ENCODE peak calls at places on chromosome 1, in four cellular contexts. V, Y, P and L are unnamed samples. For H3K4me1, the result is how much of the 10 kb centered on the place peaks cover.

GRCh38 chr1:163068716-163069115 is 445 bp upstream of the RGS4 start:
- DNase-seq in V (peak), Y (no peak), P (no peak), L (no peak)

GRCh38 chr1:41902125-41902524 is 16.6 kb downstream of the HIVEP3 start:
- DNase-seq in V (no peak), Y (no peak), P (no peak), L (no peak)

GRCh38 chr1:1598720-1599029 is 1.3 kb downstream of the FNDC10 start:
- DNase-seq in V (no peak), Y (no peak), P (no peak), L (no peak)

GRCh38 chr1:224457782-224458144 is 23.2 kb upstream of the WDR26 start:
- DNase-seq in V (no peak), Y (no peak), P (no peak), L (no peak)

GRCh38 chr1:58818075-58818474 is 34.2 kb upstream of the JUN start:
- DNase-seq in V (no peak), Y (no peak), P (no peak), L (no peak)

GRCh38 chr1:94096797-94097549 is 24.0 kb downstream of the ABCA4 start:
- DNase-seq in V (no peak), Y (no peak), P (peak), L (peak)

GRCh38 chr1:22753396-22754083 is 42.9 kb downstream of the EPHB2 start:
- DNase-seq in V (no peak), Y (no peak), P (peak), L (peak)

GRCh38 chr1:202291961-202292712 is 49.6 kb downstream of the UBE2T start:
- DNase-seq in V (peak), Y (no peak), P (no peak), L (no peak)

GRCh38 chr1:169509354-169509753 is 23.6 kb upstream of the SLC19A2 start:
- DNase-seq in V (no peak), Y (no peak), P (no peak), L (no peak)

GRCh38 chr1:35640380-35641232 is 720 bp downstream of the PSMB2 start:
- DNase-seq in V (no peak), Y (no peak), P (no peak), L (no peak)

GRCh38 chr1:5968161-5968736 is 24.0 kb downstream of the NPHP4 start:
- DNase-seq in V (no peak), Y (no peak), P (no peak), L (peak)

GRCh38 chr1:185716095-185716494 is 18.1 kb upstream of the HMCN1 start:
- DNase-seq in V (no peak), Y (no peak), P (no peak), L (no peak)

GRCh38 chr1:86696522-86696921 is 7.9 kb upstream of the SH3GLB1 start:
- DNase-seq in V (no peak), Y (no peak), P (no peak), L (no peak)

GRCh38 chr1:224929335-224930237 is at the start of gene DNAH14:
- DNase-seq in V (peak), Y (no peak), P (peak), L (peak)

GRCh38 chr1:93438716-93439115 is 9.2 kb upstream of the FNBP1L start:
- DNase-seq in V (no peak), Y (no peak), P (no peak), L (no peak)

GRCh38 chr1:211613108-211613947 is 34.4 kb upstream of the SLC30A1 start:
- DNase-seq in V (peak), Y (peak), P (peak), L (no peak)

GRCh38 chr1:42830631-42831030 is 13.4 kb upstream of the SVBP start:
- DNase-seq in V (no peak), Y (no peak), P (no peak), L (no peak)

GRCh38 chr1:64733576-64734288 is 11.1 kb upstream of the RAVER2 start:
- DNase-seq in V (no peak), Y (no peak), P (no peak), L (no peak)

GRCh38 chr1:9730096-9730901 is 78.8 kb downstream of the PIK3CD start:
- DNase-seq in V (peak), Y (no peak), P (peak), L (no peak)

GRCh38 chr1:111417755-111418154 is 9.8 kb downstream of the OVGP1 start:
- DNase-seq in V (no peak), Y (no peak), P (no peak), L (no peak)

GRCh38 chr1:29259802-29260441 is 23.6 kb downstream of the PTPRU start:
- DNase-seq in V (peak), Y (no peak), P (no peak), L (peak)

GRCh38 chr1:99727575-99728190 is 38.8 kb downstream of the FRRS1 start:
- DNase-seq in V (no peak), Y (no peak), P (no peak), L (no peak)

GRCh38 chr1:47551971-47552528 is 114.2 kb downstream of the FOXD2 start:
- DNase-seq in V (no peak), Y (no peak), P (no peak), L (no peak)

GRCh38 chr1:229221106-229222019 is 49.5 kb upstream of the RAB4A start:
- DNase-seq in V (no peak), Y (no peak), P (no peak), L (no peak)

GRCh38 chr1:226736001-226736907 is 2.8 kb downstream of the ITPKB start:
- DNase-seq in V (peak), Y (no peak), P (no peak), L (peak)

GRCh38 chr1:8431779-8432178 is 113.9 kb downstream of the SLC45A1 start:
- DNase-seq in V (no peak), Y (no peak), P (no peak), L (no peak)

GRCh38 chr1:53553734-53554509 is 94.7 kb downstream of the DMRTB1 start:
- DNase-seq in V (no peak), Y (no peak), P (peak), L (no peak)

GRCh38 chr1:229088711-229089110 is 182.2 kb upstream of the RAB4A start:
- DNase-seq in V (no peak), Y (no peak), P (no peak), L (no peak)

GRCh38 chr1:206716519-206717236 is 32.0 kb downstream of the MAPKAPK2 start:
- DNase-seq in V (no peak), Y (no peak), P (no peak), L (no peak)

GRCh38 chr1:107622975-107623374 is 342.0 kb downstream of the VAV3 start:
- DNase-seq in V (no peak), Y (no peak), P (no peak), L (no peak)

GRCh38 chr1:154148787-154149186 is 6.1 kb downstream of the NUP210L start:
- DNase-seq in V (no peak), Y (no peak), P (no peak), L (no peak)

GRCh38 chr1:198672124-198672523 is 33.3 kb downstream of the PTPRC start:
- DNase-seq in V (no peak), Y (no peak), P (no peak), L (no peak)

GRCh38 chr1:143497374-143497747 is 474.4 kb downstream of the FAM72C start:
- DNase-seq in V (no peak), Y (no peak), P (no peak), L (no peak)

GRCh38 chr1:181345146-181345545 is 138.2 kb upstream of the CACNA1E start:
- DNase-seq in V (no peak), Y (no peak), P (no peak), L (no peak)

GRCh38 chr1:15062479-15063099 is 91.0 kb upstream of the TMEM51 start:
- DNase-seq in V (no peak), Y (no peak), P (no peak), L (no peak)

GRCh38 chr1:22295856-22296255 is 153.0 kb upstream of the WNT4 start:
- DNase-seq in V (no peak), Y (no peak), P (no peak), L (no peak)

DNA sequence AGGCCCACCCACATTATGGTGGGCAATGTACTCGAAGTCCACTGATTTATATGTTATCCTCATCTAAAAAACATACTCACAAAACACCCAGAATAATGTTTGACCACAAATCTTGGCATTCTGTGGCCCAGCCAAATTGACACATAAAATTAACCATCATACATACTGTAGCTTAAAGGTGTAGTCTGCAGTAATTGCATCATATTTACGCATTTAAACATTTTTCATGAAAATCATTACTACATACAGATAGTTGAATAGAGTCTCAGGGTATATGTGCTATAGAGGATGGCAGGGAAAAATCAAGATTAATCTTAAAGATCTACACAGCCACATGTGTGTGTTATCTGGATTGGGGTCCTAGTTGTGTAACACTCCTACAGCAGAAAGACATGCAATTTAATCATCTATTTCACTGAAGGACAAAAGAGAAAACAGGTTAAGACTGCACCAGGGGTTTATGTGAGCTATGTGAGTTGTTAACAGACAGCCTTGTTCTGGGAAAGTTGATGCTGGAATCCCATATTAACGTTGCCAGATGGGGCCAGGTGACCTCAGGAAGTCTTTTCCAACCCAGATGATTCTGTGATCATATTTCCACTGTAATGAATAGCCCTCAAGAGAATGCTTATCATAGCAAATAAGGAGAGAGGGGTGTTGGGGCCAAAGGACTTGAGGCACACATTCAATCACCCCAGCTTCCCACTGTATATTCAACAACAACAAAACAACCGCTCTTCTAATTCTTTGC is 14.3 kb downstream of the ZNF697 start:
- DNase-seq in V (no peak), Y (no peak), P (no peak), L (no peak)
- H3K4me1 ChIP-seq in V (half or more), Y (under half), P (under half), L (under half)

GRCh38 chr1:101993703-101994102 is 3.0 kb downstream of the OLFM3 start:
- DNase-seq in V (no peak), Y (no peak), P (no peak), L (no peak)

GRCh38 chr1:101992816-101993575 is 3.7 kb downstream of the OLFM3 start:
- DNase-seq in V (no peak), Y (no peak), P (no peak), L (no peak)

GRCh38 chr1:101995984-101996731 is 568 bp downstream of the OLFM3 start:
- DNase-seq in V (no peak), Y (no peak), P (no peak), L (no peak)

GRCh38 chr1:102002057-102002456 is 5.3 kb upstream of the OLFM3 start:
- DNase-seq in V (no peak), Y (no peak), P (no peak), L (no peak)

DNA sequence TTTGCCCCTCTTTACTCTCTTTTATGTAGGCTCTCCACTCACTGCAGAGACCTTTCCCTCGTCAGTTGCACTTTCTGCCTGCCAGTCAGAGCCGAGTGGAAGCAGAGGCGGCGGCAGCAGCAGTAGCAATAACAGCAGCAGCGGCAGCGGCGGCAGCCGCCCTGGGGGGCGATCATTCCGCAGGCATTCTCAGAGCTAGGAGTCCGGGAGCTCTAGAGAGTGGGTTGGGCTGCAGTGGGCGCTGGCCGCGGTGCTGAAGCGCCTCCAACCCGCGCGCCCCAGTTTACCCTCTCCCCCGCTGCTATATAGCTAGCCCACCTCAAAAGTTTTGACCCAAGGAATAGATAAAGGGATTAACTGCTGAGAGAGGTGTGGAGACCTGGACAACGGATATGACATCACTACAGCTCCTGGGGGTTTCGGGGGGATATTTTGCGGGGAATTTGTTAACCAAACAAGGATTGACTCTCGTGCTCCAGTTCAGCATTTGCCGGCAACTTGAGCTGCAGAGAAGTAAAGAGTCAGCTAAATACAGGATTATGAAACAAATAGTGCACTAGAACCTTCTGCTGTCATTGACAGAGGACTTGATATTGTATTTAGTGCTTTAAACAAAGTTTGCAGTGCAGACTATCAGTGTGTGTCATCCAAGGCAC is at the start of gene OLFM3:
- DNase-seq in V (no peak), Y (no peak), P (no peak), L (no peak)
- H3K4me3 ChIP-seq in V (no peak), Y (no peak), P (no peak), L (no peak)

DNA sequence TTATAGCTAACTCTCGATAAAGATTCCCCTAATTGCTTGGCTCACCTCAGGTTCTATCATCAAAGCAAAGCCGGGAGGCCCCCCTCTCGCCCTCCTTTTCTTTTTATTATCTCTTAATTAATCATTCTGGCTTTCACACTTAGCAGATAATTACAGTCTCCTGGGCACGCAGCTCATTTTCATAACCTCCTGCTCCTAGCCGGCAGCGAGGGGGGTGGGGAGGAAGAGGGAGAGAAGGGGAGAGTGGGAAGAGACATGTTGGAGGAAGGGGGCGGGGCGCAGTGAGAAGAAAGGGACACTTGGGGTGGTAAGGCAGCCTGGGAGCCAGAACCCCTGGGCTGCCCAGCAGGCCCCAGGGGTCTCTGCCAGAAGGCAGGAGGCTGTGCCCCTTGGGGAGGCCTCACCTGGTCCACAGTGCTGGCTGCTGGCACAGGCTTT is 14.5 kb downstream of the KIRREL1 start:
- DNase-seq in V (no peak), Y (no peak), P (no peak), L (peak)
- H3K4me1 ChIP-seq in V (half or more), Y (half or more), P (half or more), L (half or more)

GRCh38 chr1:236141447-236142357 is 637 bp upstream of the GPR137B start:
- DNase-seq in V (no peak), Y (no peak), P (no peak), L (peak)
- H3K4me3 ChIP-seq in V (peak), Y (peak), P (peak), L (peak)

GRCh38 chr1:62879962-62880361 is 96.0 kb downstream of the ATG4C start:
- DNase-seq in V (no peak), Y (no peak), P (no peak), L (no peak)

GRCh38 chr1:62877579-62877978 is 93.6 kb downstream of the ATG4C start:
- DNase-seq in V (no peak), Y (no peak), P (no peak), L (no peak)

GRCh38 chr1:62882161-62882560 is 98.2 kb downstream of the ATG4C start:
- DNase-seq in V (no peak), Y (no peak), P (no peak), L (no peak)

GRCh38 chr1:62884156-62884740 is 100.3 kb downstream of the ATG4C start:
- DNase-seq in V (no peak), Y (no peak), P (no peak), L (no peak)

GRCh38 chr1:62882705-62883104 is 98.8 kb downstream of the ATG4C start:
- DNase-seq in V (no peak), Y (no peak), P (no peak), L (no peak)
- H3K4me1 ChIP-seq in V (under half), Y (under half), P (under half), L (under half)

DNA sequence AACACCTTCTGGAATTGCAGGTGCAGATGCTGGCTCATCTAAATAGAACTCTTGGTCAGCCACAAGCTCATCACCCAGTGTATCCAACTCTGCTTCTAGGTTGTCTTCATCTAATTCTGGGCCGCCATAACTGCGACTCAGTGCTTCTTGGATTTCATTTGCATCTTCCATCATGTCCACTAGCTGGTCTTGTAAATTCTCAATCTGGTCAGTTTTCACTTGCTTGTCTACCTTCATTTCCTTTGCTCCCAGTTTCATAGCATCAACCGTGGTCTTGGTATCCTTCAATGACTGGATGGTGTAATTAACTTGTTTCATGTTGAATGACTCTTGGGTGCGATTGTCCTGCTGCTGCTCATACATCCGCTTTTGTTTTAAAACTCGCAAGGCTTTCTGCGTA is 10.3 kb downstream of the ZBED6 start:
- DNase-seq in V (no peak), Y (no peak), P (no peak), L (no peak)
- H3K4me3 ChIP-seq in V (no peak), Y (no peak), P (no peak), L (no peak)

DNA sequence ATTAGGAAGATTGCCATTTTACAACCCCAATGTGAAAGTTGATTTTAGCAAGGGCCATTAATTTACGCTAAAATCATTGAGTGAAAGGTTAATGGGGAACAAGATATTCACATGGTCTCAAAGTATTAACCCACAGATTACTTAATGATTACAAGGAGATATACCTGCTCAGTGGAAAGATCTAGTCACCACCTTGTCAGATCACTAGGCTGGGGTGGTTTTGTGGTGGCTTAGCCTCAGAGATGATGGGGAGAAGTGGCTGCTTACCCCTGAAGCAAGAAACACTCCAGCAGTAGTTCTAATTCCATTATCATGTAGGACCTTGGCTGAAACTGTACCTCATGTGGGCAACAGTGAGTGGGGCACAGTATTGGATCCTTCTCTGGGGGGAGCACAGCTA is 20.1 kb upstream of the TRIM33 start:
- DNase-seq in V (no peak), Y (no peak), P (no peak), L (no peak)
- H3K4me1 ChIP-seq in V (under half), Y (under half), P (under half), L (under half)

GRCh38 chr1:18079941-18080340 is 27.7 kb upstream of the IGSF21 start:
- DNase-seq in V (no peak), Y (no peak), P (no peak), L (no peak)

GRCh38 chr1:18089488-18089887 is 18.1 kb upstream of the IGSF21 start:
- DNase-seq in V (no peak), Y (no peak), P (no peak), L (no peak)

GRCh38 chr1:18088077-18088594 is 19.5 kb upstream of the IGSF21 start:
- DNase-seq in V (no peak), Y (no peak), P (no peak), L (no peak)

GRCh38 chr1:18090636-18091035 is 17.0 kb upstream of the IGSF21 start:
- DNase-seq in V (no peak), Y (no peak), P (no peak), L (no peak)

DNA sequence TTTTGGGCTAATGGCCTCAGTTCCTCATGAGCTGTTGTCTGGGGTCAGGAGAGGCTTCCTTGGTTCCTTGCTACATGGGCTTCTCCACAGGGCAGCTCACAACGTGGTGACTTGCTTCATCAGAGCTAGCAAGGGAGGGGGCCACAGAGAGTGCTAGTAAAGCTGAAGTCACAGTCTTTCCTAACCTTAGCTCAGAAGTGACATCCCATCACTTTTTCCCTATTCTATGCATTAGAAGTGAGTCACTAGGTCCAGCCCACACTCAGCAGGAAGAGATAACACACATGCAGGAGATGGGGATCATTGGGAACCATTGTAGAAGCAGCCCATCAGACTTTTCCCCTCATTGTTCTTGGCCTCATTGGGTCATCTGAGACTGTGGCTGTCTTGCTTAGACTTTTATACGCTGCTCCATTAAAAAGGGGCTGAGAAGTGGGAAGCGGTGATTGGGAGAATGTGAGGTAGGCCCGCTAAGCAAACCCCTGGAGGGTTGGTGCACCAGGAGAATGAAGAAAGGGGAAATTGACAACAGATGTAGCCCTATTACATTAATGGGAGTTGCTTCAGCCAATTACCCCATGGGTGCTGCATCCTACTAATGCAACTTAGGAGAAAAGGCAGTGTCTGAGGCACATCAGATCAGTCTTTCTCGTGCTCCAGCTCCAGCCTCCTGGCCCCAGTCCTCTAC is 22.1 kb upstream of the IGSF21 start:
- DNase-seq in V (no peak), Y (no peak), P (no peak), L (no peak)
- H3K4me3 ChIP-seq in V (no peak), Y (no peak), P (no peak), L (no peak)